ENCODE peak calls at places on chromosomes 2 and 18, in seven cellular contexts. One of them, this sample, is unnamed.
A peak's percentile ranks its signal among the peaks of the same experiment; 100 is the strongest.

GRCh38 chr2:151803811-151804210 is 24.4 kb downstream of the ARL5A start:
- DNase-seq in neuronal stem cell: no peak
- DNase-seq in H1: no peak
- DNase-seq in IMR-90: no peak
- DNase-seq in mesenchymal stem cell: no peak
- DNase-seq in H9: no peak
- DNase-seq in trophoblast cell: no peak
- DNase-seq in this sample: no peak

GRCh38 chr2:40554665-40555294 is 102.9 kb upstream of the SLC8A1 start:
- DNase-seq in H9: peak; percentile 66
- DNase-seq in mesenchymal stem cell: peak; percentile 57
- DNase-seq in IMR-90: peak; percentile 38
- DNase-seq in trophoblast cell: peak; percentile 74
- DNase-seq in H1: peak; percentile 88
- DNase-seq in neuronal stem cell: peak; percentile 54
- DNase-seq in this sample: peak; percentile 76

GRCh38 chr2:10020001-10020400 is 23.3 kb upstream of the KLF11 start:
- DNase-seq in trophoblast cell: no peak
- DNase-seq in mesenchymal stem cell: no peak
- DNase-seq in neuronal stem cell: no peak
- DNase-seq in IMR-90: no peak
- DNase-seq in H1: no peak
- DNase-seq in H9: no peak
- DNase-seq in this sample: no peak

GRCh38 chr18:1464444-1465217 is 560.0 kb downstream of the ADCYAP1 start:
- DNase-seq in mesenchymal stem cell: no peak
- DNase-seq in H9: no peak
- DNase-seq in IMR-90: no peak
- DNase-seq in H1: no peak
- DNase-seq in neuronal stem cell: no peak
- DNase-seq in trophoblast cell: no peak
- DNase-seq in this sample: no peak

GRCh38 chr2:172643142-172643541 is 87.3 kb downstream of the PDK1 start:
- DNase-seq in neuronal stem cell: no peak
- DNase-seq in trophoblast cell: no peak
- DNase-seq in H1: no peak
- DNase-seq in IMR-90: peak; percentile 93
- DNase-seq in mesenchymal stem cell: no peak
- DNase-seq in H9: no peak
- DNase-seq in this sample: no peak

GRCh38 chr2:240460781-240461431 is 25.4 kb downstream of the GPC1 start:
- DNase-seq in neuronal stem cell: no peak
- DNase-seq in IMR-90: no peak
- DNase-seq in H1: peak; percentile 49
- DNase-seq in H9: peak; percentile 22
- DNase-seq in trophoblast cell: no peak
- DNase-seq in mesenchymal stem cell: no peak
- DNase-seq in this sample: no peak

GRCh38 chr2:231034291-231034882 is 2.9 kb upstream of the C2orf72 start:
- DNase-seq in H1: no peak
- DNase-seq in H9: no peak
- DNase-seq in mesenchymal stem cell: no peak
- DNase-seq in neuronal stem cell: no peak
- DNase-seq in IMR-90: no peak
- DNase-seq in trophoblast cell: no peak
- DNase-seq in this sample: no peak

GRCh38 chr18:12621737-12622306 is 36.1 kb downstream of the SPIRE1 start:
- DNase-seq in trophoblast cell: peak; percentile 37
- DNase-seq in H9: no peak
- DNase-seq in H1: no peak
- DNase-seq in mesenchymal stem cell: peak; percentile 79
- DNase-seq in IMR-90: peak; percentile 96
- DNase-seq in neuronal stem cell: no peak
- DNase-seq in this sample: no peak

GRCh38 chr2:187553908-187554703 is at the start of gene TFPI:
- DNase-seq in H1: no peak
- DNase-seq in neuronal stem cell: no peak
- DNase-seq in trophoblast cell: no peak
- DNase-seq in mesenchymal stem cell: peak; percentile 82
- DNase-seq in IMR-90: peak; percentile 78
- DNase-seq in H9: no peak
- DNase-seq in this sample: peak; percentile 66

GRCh38 chr2:38178556-38179419 is 102.8 kb upstream of the CYP1B1 start:
- DNase-seq in H9: no peak
- DNase-seq in trophoblast cell: peak; percentile 49
- DNase-seq in H1: no peak
- DNase-seq in IMR-90: peak; percentile 68
- DNase-seq in neuronal stem cell: no peak
- DNase-seq in mesenchymal stem cell: peak; percentile 94
- DNase-seq in this sample: peak; percentile 70

DNA sequence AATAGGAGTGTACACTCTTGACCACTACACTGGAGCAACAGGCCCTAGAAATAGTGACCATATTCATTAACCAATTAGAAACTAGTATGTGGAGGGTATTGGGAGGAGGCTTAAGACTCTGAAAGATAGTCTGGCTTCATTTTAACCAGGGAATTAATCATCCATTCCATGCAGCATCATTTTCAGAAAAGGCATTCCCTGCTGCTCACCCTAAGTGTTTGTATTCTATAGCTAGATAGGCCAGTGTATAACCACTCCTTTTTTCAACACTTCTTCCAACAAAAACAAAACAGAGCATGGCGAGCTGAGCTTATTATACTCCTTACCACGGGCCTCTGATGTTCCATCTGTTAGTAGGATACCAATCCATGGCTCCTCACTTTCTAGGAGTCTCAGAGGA is 112.0 kb upstream of the PKDCC start:
- DNase-seq in neuronal stem cell: no peak
- DNase-seq in trophoblast cell: no peak
- DNase-seq in H9: no peak
- DNase-seq in H1: no peak
- DNase-seq in IMR-90: no peak
- DNase-seq in mesenchymal stem cell: no peak
- DNase-seq in this sample: no peak
- H2BK120ac ChIP-seq in neuronal stem cell: no peak overlapping the region
- H2BK120ac ChIP-seq in trophoblast cell: no peak overlapping the region
- H2BK120ac ChIP-seq in H9: no peak overlapping the region
- H2BK120ac ChIP-seq in H1: no peak overlapping the region
- H2BK120ac ChIP-seq in IMR-90: no peak overlapping the region
- H2BK120ac ChIP-seq in mesenchymal stem cell: no peak overlapping the region
- H2BK120ac ChIP-seq in this sample: no peak overlapping the region

DNA sequence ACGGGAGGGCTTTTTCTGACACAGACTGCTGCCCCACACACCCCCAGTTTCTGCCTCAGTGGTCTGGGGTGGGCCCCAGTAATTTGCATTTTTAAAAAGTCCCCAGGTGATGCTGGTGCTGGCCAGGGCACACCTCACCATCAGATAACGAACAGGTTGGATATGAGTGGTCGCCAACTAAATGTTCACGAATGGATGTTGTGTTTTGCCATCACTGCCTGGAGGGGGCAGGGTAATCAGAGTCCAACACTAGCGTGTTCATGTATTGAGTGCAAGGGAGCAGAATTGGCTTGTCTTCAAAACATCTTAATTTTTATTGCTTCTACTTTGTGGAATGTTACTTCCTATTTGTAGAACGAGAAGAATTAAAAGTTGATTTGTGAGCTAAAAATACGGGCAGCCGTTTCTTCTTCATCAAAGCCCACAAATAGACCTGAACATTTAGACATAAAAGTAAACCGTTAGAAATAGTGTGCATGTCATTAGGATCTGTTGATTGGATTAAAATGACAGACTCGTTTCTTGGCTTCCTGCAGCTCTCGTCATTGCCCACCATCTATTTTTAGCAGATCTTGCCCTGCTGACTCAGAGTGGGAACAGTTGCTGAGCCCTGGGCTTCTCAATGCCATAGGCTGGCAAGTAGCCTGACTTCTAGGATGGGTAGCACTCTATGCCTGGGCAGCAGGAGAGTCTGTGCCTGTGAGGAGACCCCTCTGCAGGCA is 45.2 kb downstream of the NCK2 start:
- DNase-seq in H9: no peak
- DNase-seq in trophoblast cell: no peak
- DNase-seq in H1: no peak
- DNase-seq in IMR-90: peak; percentile 74
- DNase-seq in mesenchymal stem cell: peak; percentile 83
- DNase-seq in neuronal stem cell: no peak
- DNase-seq in this sample: no peak
- H3K4me1 ChIP-seq in H9: peaks cover under 1% of the 10 kb centered on the region
- H3K4me1 ChIP-seq in trophoblast cell: no peaks in the 10 kb centered on the region
- H3K4me1 ChIP-seq in H1: peaks cover 3% of the 10 kb centered on the region
- H3K4me1 ChIP-seq in IMR-90: peaks cover 17% of the 10 kb centered on the region
- H3K4me1 ChIP-seq in mesenchymal stem cell: peaks cover 12% of the 10 kb centered on the region
- H3K4me1 ChIP-seq in neuronal stem cell: peaks cover 5% of the 10 kb centered on the region
- H3K4me1 ChIP-seq in this sample: peaks cover 6% of the 10 kb centered on the region

DNA sequence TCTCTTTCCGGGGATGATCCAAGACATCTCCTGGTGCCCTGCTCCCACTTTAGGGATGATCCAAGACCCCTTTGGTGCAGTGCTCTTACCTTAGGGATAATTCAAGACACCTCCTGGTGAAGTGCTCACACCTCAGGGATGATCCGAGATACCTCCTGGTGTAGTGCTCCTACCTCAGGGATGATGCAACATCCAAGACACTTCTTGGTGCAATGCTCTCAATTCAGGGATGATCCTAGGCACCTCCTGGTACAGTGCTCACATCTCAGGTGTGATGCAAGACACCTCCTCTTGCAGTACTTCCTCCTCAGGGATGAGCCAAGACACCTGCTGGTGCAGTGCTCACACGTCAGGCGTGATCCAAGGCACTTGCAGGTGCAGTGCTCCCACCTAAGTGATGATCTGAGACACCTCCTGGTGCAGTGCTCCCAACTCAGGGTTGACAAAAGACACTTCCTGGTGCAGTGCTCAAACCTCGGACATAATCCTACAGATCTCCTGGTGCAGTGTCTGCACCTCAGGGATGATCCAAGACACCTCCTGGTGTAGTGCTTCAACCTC is 122.3 kb downstream of the ASB1 start:
- DNase-seq in trophoblast cell: no peak
- DNase-seq in IMR-90: no peak
- DNase-seq in mesenchymal stem cell: no peak
- DNase-seq in H1: no peak
- DNase-seq in H9: no peak
- DNase-seq in neuronal stem cell: no peak
- DNase-seq in this sample: no peak
- H2BK120ac ChIP-seq in trophoblast cell: no peak overlapping the region
- H2BK120ac ChIP-seq in IMR-90: no peak overlapping the region
- H2BK120ac ChIP-seq in mesenchymal stem cell: no peak overlapping the region
- H2BK120ac ChIP-seq in H1: no peak overlapping the region
- H2BK120ac ChIP-seq in H9: no peak overlapping the region
- H2BK120ac ChIP-seq in neuronal stem cell: no peak overlapping the region
- H2BK120ac ChIP-seq in this sample: no peak overlapping the region

GRCh38 chr2:43159797-43160196 is 66.6 kb downstream of the ZFP36L2 start:
- DNase-seq in trophoblast cell: no peak
- DNase-seq in mesenchymal stem cell: no peak
- DNase-seq in H1: no peak
- DNase-seq in H9: no peak
- DNase-seq in neuronal stem cell: no peak
- DNase-seq in IMR-90: no peak
- DNase-seq in this sample: no peak
- H3K4me1 ChIP-seq in trophoblast cell: no peaks in the 10 kb centered on the region
- H3K4me1 ChIP-seq in mesenchymal stem cell: peaks cover 24% of the 10 kb centered on the region
- H3K4me1 ChIP-seq in H1: peaks cover 3% of the 10 kb centered on the region
- H3K4me1 ChIP-seq in H9: no peaks in the 10 kb centered on the region
- H3K4me1 ChIP-seq in neuronal stem cell: peaks cover 13% of the 10 kb centered on the region
- H3K4me1 ChIP-seq in IMR-90: peaks cover 18% of the 10 kb centered on the region
- H3K4me1 ChIP-seq in this sample: no peaks in the 10 kb centered on the region

DNA sequence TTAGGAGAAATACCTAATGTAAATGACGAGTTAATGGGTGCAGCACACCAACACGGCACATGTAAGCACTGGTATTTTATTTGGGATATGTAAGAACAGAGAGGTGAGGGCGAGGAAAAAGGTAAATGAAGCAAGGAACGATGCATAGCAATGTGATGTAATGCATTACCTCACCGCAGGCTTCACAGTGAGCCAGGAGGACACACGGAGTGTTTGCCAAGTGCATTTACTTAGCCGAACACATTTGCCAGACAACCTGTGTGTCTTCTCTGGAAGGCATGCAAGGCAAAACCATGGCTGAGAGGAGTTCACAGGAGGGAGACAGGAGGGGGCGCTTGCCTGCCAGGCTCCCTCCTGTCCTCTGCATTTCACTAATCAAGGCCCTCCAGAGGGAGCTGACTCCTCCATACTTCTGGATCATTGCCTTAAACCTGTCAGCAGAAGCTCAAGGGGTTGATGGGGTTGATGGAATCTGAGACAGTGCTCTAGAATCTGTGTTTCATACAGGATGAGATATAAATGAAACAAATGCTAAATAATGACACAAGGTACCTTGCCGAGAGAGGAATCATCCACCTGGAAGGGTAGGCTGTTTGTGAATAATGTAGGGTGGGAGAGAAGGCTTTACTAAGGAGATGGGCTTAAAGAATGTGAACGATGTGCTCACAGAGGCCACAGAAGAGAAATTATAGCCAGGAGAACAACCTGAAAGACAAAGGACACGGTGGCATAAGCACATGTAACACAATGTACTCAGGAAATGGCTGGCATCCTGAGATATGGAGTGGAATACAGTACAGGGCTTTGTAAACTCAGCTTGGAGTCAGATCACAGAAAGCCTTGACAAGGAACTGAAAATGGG is 9.1 kb upstream of the TPRKB start:
- DNase-seq in neuronal stem cell: no peak
- DNase-seq in trophoblast cell: no peak
- DNase-seq in IMR-90: no peak
- DNase-seq in mesenchymal stem cell: no peak
- DNase-seq in H9: peak; percentile 33
- DNase-seq in H1: no peak
- DNase-seq in this sample: peak; percentile 15
- H2BK120ac ChIP-seq in neuronal stem cell: no peak overlapping the region
- H2BK120ac ChIP-seq in trophoblast cell: no peak overlapping the region
- H2BK120ac ChIP-seq in IMR-90: no peak overlapping the region
- H2BK120ac ChIP-seq in mesenchymal stem cell: no peak overlapping the region
- H2BK120ac ChIP-seq in H9: no peak overlapping the region
- H2BK120ac ChIP-seq in H1: no peak overlapping the region
- H2BK120ac ChIP-seq in this sample: no peak overlapping the region

DNA sequence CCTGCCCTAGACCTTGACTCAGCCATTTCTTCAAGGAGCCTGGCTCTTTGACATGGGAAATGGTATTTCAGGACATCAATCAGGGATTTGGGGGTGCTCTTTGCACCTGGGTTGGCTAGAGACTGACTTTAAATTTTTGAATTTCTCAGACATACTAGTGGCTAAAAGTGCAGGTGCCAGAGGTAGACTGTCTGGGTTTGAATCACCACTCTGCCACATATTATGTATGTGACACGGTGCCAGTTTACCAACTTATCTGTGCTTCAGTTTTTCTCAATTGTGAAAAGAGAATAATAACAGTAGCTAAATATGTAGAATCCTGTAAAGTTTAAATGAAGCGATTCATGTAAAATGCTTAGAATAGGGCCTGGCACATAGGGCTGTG is 49.2 kb upstream of the RTN4 start:
- DNase-seq in neuronal stem cell: no peak
- DNase-seq in mesenchymal stem cell: no peak
- DNase-seq in H1: no peak
- DNase-seq in H9: no peak
- DNase-seq in trophoblast cell: no peak
- DNase-seq in IMR-90: no peak
- DNase-seq in this sample: no peak
- H3K4me1 ChIP-seq in neuronal stem cell: peaks cover 4% of the 10 kb centered on the region
- H3K4me1 ChIP-seq in mesenchymal stem cell: no peaks in the 10 kb centered on the region
- H3K4me1 ChIP-seq in H1: no peaks in the 10 kb centered on the region
- H3K4me1 ChIP-seq in H9: no peaks in the 10 kb centered on the region
- H3K4me1 ChIP-seq in trophoblast cell: peaks cover 3% of the 10 kb centered on the region
- H3K4me1 ChIP-seq in IMR-90: peaks cover 25% of the 10 kb centered on the region
- H3K4me1 ChIP-seq in this sample: no peaks in the 10 kb centered on the region

GRCh38 chr18:66951750-66952149 is 347.9 kb upstream of the CDH19 start:
- DNase-seq in mesenchymal stem cell: no peak
- DNase-seq in trophoblast cell: no peak
- DNase-seq in H1: no peak
- DNase-seq in IMR-90: no peak
- DNase-seq in H9: no peak
- DNase-seq in neuronal stem cell: no peak
- DNase-seq in this sample: no peak

GRCh38 chr18:66949419-66949818 is 345.5 kb upstream of the CDH19 start:
- DNase-seq in trophoblast cell: no peak
- DNase-seq in IMR-90: no peak
- DNase-seq in mesenchymal stem cell: no peak
- DNase-seq in H1: no peak
- DNase-seq in neuronal stem cell: no peak
- DNase-seq in H9: no peak
- DNase-seq in this sample: no peak
- H2BK120ac ChIP-seq in trophoblast cell: no peak overlapping the region
- H2BK120ac ChIP-seq in IMR-90: no peak overlapping the region
- H2BK120ac ChIP-seq in mesenchymal stem cell: no peak overlapping the region
- H2BK120ac ChIP-seq in H1: no peak overlapping the region
- H2BK120ac ChIP-seq in neuronal stem cell: no peak overlapping the region
- H2BK120ac ChIP-seq in H9: no peak overlapping the region
- H2BK120ac ChIP-seq in this sample: no peak overlapping the region

This sample was measured in mesendoderm.